ENCODE peak calls at places on chromosomes 5 and 9, in four cellular contexts. A, Y, W and F are unnamed samples.

GRCh38 chr5:74647096-74647495 is 6.6 kb upstream of the ENC1 start:
- DNase-seq in A (no peak), W (no peak), Y (no peak), F (no peak)

GRCh38 chr5:38830521-38831051 is 15.2 kb upstream of the OSMR start:
- DNase-seq in Y (no peak), A (peak; percentile 96), W (no peak), F (no peak)

GRCh38 chr5:98309785-98310566 is 463.5 kb upstream of the RGMB start:
- DNase-seq in Y (peak; percentile 30), A (peak; percentile 13), W (no peak), F (peak; percentile 34)

GRCh38 chr9:124220551-124221451 is 36.9 kb upstream of the NEK6 start:
- DNase-seq in Y (no peak), W (no peak), A (peak; percentile 44), F (peak; percentile 50)

GRCh38 chr5:78221964-78222451 is 72.5 kb downstream of the AP3B1 start:
- DNase-seq in A (no peak), W (no peak), Y (peak; percentile 92), F (no peak)

GRCh38 chr5:151094861-151095260 is 14.0 kb upstream of the TNIP1 start:
- DNase-seq in W (no peak), Y (no peak), A (no peak), F (no peak)

GRCh38 chr5:80231693-80232092 is 24.2 kb downstream of the SERINC5 start:
- DNase-seq in Y (no peak), W (no peak), A (no peak), F (no peak)

GRCh38 chr5:142816577-142816976 is 46.4 kb downstream of the ARHGAP26 start:
- DNase-seq in A (no peak), W (no peak), Y (no peak), F (no peak)

GRCh38 chr9:129480705-129481104 is 140.2 kb downstream of the C9orf50 start:
- DNase-seq in A (no peak), Y (no peak), W (no peak), F (no peak)

GRCh38 chr9:135144581-135145108 is 57.2 kb downstream of the OLFM1 start:
- DNase-seq in W (no peak), Y (no peak), A (no peak), F (no peak)

GRCh38 chr9:21672762-21673161 is 129.7 kb upstream of the MTAP start:
- DNase-seq in W (no peak), Y (no peak), A (no peak), F (no peak)

GRCh38 chr5:165227515-165227914 is 1722.1 kb downstream of the MAT2B start:
- DNase-seq in Y (no peak), A (no peak), W (no peak), F (no peak)

GRCh38 chr5:142235050-142235797 is 89.6 kb downstream of the SPRY4 start:
- DNase-seq in W (no peak), Y (no peak), A (no peak), F (no peak)

GRCh38 chr9:22141906-22142305 is 132.8 kb upstream of the CDKN2B start:
- DNase-seq in A (peak; percentile 8), Y (no peak), W (no peak), F (no peak)

GRCh38 chr5:119328753-119329602 is 26.8 kb upstream of the TNFAIP8 start:
- DNase-seq in Y (no peak), W (no peak), A (no peak), F (no peak)

GRCh38 chr9:127873223-127873691 is 4.2 kb downstream of the AK1 start:
- DNase-seq in A (no peak), W (no peak), Y (no peak), F (no peak)

GRCh38 chr9:124439086-124439485 is 11.2 kb upstream of the ADGRD2 start:
- DNase-seq in W (no peak), Y (no peak), A (no peak), F (no peak)

GRCh38 chr9:36136894-36137391 is 410 bp downstream of the GLIPR2 start:
- DNase-seq in W (no peak), Y (no peak), A (no peak), F (no peak)

GRCh38 chr5:153896117-153896516 is 142.6 kb downstream of the FAM114A2 start:
- DNase-seq in W (no peak), Y (no peak), A (no peak), F (no peak)

GRCh38 chr9:129539446-129539845 is 81.5 kb downstream of the C9orf50 start:
- DNase-seq in W (no peak), Y (no peak), A (no peak), F (no peak)

GRCh38 chr5:158364367-158364766 is 505.4 kb upstream of the CLINT1 start:
- DNase-seq in Y (no peak), W (no peak), A (no peak), F (no peak)

GRCh38 chr5:1800470-1801060 is 642 bp upstream of the NDUFS6 start:
- DNase-seq in W (no peak), A (peak; percentile 25), Y (no peak), F (peak; percentile 38)

GRCh38 chr5:108381034-108381954 is 604 bp downstream of the FBXL17 start:
- DNase-seq in A (peak; percentile 18), W (peak; percentile 59), Y (no peak), F (peak; percentile 10)

GRCh38 chr9:128203842-128204551 is 818 bp downstream of the DNM1 start:
- DNase-seq in W (peak; percentile 90), A (no peak), Y (no peak), F (peak; percentile 63)

GRCh38 chr9:1120500-1120899 is 70.3 kb downstream of the DMRT2 start:
- DNase-seq in W (no peak), Y (no peak), A (no peak), F (no peak)

GRCh38 chr9:79300153-79300552 is 271.6 kb upstream of the TLE4 start:
- DNase-seq in W (no peak), A (no peak), Y (no peak), F (no peak)

GRCh38 chr5:169442354-169443248 is 141.0 kb upstream of the SPDL1 start:
- DNase-seq in W (no peak), A (no peak), Y (no peak), F (no peak)

GRCh38 chr9:104968025-104968982 is 40.3 kb upstream of the ABCA1 start:
- DNase-seq in W (peak; percentile 86), Y (no peak), A (peak; percentile 74), F (peak; percentile 86)

GRCh38 chr5:36875051-36875788 is 1.3 kb upstream of the NIPBL start:
- DNase-seq in A (peak; percentile 13), W (peak; percentile 39), Y (no peak), F (peak; percentile 46)
- TF ChIP-seq BHLHE40 in A (no peak), W (no peak), Y (no peak), F (no peak)

DNA sequence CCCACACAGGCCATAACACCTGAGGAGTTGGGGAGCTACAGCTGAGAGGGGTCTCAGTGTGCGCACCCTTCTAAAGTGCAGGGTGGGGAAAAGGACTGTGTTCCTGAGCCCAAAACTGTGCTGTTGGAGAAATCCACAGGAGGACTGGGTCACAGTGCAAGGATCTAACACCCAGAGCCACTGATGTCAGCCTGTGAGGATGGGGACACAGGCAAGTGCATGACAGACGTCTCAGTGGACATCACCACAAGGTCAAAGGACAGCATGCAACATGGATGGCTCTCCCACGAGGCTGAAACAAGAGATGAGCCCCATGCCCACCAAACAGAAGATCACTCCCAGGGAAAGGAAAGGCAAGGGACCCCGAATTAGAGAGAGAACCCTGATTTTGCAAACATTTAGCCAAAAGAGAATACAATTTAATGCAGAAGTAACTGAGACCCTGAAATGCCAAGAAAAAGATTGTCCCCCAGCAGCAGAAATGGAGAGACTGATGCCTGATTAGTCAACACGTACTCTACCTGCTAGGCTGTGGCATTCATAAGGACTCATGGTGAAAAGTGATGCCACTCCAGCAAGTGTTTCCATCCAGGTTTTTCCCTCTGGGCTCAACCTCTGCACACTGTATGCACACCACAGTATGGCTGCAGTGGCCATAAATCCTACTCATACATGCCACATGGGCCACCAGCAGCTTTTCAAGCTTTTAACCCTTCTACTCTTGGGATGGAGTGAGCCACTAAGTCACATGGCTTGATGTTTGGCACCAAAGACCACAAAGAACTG is 14.2 kb downstream of the KLF9 start:
- DNase-seq in Y (no peak), A (no peak), W (no peak), F (no peak)
- H3K4me1 ChIP-seq in Y (peaks cover 13% of the 10 kb centered on the region), A (peaks cover 10% of the 10 kb centered on the region), W (peaks cover 35% of the 10 kb centered on the region), F (no peaks in the 10 kb centered on the region)

GRCh38 chr9:106708147-106708838 is 154.7 kb upstream of the ZNF462 start:
- DNase-seq in A (no peak), Y (no peak), W (no peak), F (no peak)

GRCh38 chr9:106716820-106717219 is 146.1 kb upstream of the ZNF462 start:
- DNase-seq in A (no peak), Y (no peak), W (no peak), F (no peak)

GRCh38 chr9:106712279-106712678 is 150.7 kb upstream of the ZNF462 start:
- DNase-seq in Y (no peak), A (no peak), W (no peak), F (no peak)

GRCh38 chr9:106717686-106718085 is 145.3 kb upstream of the ZNF462 start:
- DNase-seq in Y (no peak), A (no peak), W (no peak), F (peak; percentile 27)

DNA sequence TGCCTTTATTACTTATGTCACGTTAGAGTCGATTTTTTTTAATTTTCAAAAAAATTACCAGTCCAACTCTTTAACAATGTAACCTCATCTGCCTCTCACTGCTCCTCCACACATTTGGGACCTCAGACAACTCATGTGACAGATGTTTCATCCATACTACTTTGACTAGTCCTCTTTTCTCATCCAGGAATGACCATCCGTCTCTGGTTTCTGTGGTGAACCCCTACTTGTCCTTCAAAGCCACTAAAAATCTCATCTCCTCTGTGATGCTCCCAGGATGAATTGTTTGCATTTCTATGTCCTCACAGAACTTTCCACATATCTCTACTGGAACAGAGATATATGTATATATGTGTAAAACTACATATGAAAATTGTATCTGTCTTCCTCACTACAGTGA is 149.8 kb upstream of the ZNF462 start:
- DNase-seq in A (no peak), Y (no peak), W (no peak), F (no peak)
- TF ChIP-seq KDM1A in A (no peak), Y (no peak), W (no peak), F (no peak)

GRCh38 chr5:137099651-137100050 is 399.5 kb downstream of the SPOCK1 start:
- DNase-seq in A (no peak), W (no peak), Y (no peak), F (no peak)

GRCh38 chr5:137101544-137101943 is 397.6 kb downstream of the SPOCK1 start:
- DNase-seq in Y (no peak), W (no peak), A (no peak), F (no peak)

DNA sequence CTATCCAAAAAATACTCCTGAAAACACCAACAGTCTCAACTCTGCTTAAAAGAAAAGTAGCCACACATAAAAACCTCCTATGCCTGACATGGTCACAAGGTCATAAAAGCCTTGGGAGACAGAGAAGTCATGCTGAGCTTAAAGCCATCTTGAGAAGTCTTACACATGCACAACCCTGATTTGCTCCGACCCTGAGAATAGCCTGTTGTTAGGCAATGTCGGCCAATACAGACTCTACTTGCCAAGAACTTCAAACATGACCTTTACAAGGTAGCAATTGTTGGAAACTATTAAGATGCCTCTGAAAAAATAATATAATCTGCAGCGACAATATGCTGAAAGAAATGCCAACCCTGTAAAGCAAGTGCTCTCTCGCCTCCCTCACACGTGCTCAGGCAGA is 393.8 kb downstream of the SPOCK1 start:
- DNase-seq in A (no peak), W (no peak), Y (no peak), F (no peak)
- TF ChIP-seq BHLHE40 in A (no peak), W (no peak), Y (no peak), F (no peak)

GRCh38 chr5:55988979-55989612 is 5.7 kb downstream of the IL6ST start:
- DNase-seq in A (peak; percentile 42), W (no peak), Y (no peak), F (no peak)
- H3K4me1 ChIP-seq in A (peaks cover 79% of the 10 kb centered on the region), W (peaks cover 14% of the 10 kb centered on the region), Y (no peaks in the 10 kb centered on the region), F (peaks cover 40% of the 10 kb centered on the region)

GRCh38 chr5:25568989-25569625 is 924.3 kb upstream of the CDH10 start:
- DNase-seq in Y (no peak), A (no peak), W (no peak), F (no peak)
- TF ChIP-seq KDM1A in Y (no peak), A (no peak), W (no peak), F (no peak)